ENCODE peak calls at places on chromosomes 1 and 21, in seven cellular contexts. One of them, this sample, is unnamed.

GRCh38 chr1:208357663-208358507 is 113.7 kb upstream of the PLXNA2 start:
- DNase-seq in SK-N-SH: no peak
- DNase-seq in left lung: no peak
- DNase-seq in fibroblast of mammary gland: no peak
- DNase-seq in T-helper 2 cell: no peak
- DNase-seq in EH: no peak
- DNase-seq in activated CD8-positive, alpha-beta memory T cell treated with anti-CD3 and anti-CD28 coated beads for 24 hours: no peak
- DNase-seq in this sample: no peak

GRCh38 chr1:204390731-204391466 is 20.7 kb downstream of the PPP1R15B start:
- DNase-seq in left lung: no peak
- DNase-seq in activated CD8-positive, alpha-beta memory T cell treated with anti-CD3 and anti-CD28 coated beads for 24 hours: no peak
- DNase-seq in EH: no peak
- DNase-seq in T-helper 2 cell: no peak
- DNase-seq in SK-N-SH: no peak
- DNase-seq in fibroblast of mammary gland: no peak
- DNase-seq in this sample: no peak

GRCh38 chr1:40630488-40631223 is 34.8 kb downstream of the RIMS3 start:
- DNase-seq in left lung: no peak
- DNase-seq in fibroblast of mammary gland: peak
- DNase-seq in EH: peak
- DNase-seq in T-helper 2 cell: no peak
- DNase-seq in activated CD8-positive, alpha-beta memory T cell treated with anti-CD3 and anti-CD28 coated beads for 24 hours: no peak
- DNase-seq in SK-N-SH: peak
- DNase-seq in this sample: peak

GRCh38 chr1:17112496-17113236 is 6.6 kb downstream of the PADI2 start:
- DNase-seq in left lung: no peak
- DNase-seq in SK-N-SH: no peak
- DNase-seq in activated CD8-positive, alpha-beta memory T cell treated with anti-CD3 and anti-CD28 coated beads for 24 hours: no peak
- DNase-seq in EH: no peak
- DNase-seq in T-helper 2 cell: no peak
- DNase-seq in fibroblast of mammary gland: no peak
- DNase-seq in this sample: no peak

GRCh38 chr1:211371406-211372105 is 44.9 kb downstream of the TRAF5 start:
- DNase-seq in activated CD8-positive, alpha-beta memory T cell treated with anti-CD3 and anti-CD28 coated beads for 24 hours: no peak
- DNase-seq in SK-N-SH: no peak
- DNase-seq in T-helper 2 cell: no peak
- DNase-seq in left lung: no peak
- DNase-seq in fibroblast of mammary gland: peak
- DNase-seq in EH: peak
- DNase-seq in this sample: no peak

GRCh38 chr21:45393833-45394638 is 10.9 kb upstream of the COL18A1 start:
- DNase-seq in T-helper 2 cell: no peak
- DNase-seq in SK-N-SH: no peak
- DNase-seq in fibroblast of mammary gland: no peak
- DNase-seq in left lung: peak
- DNase-seq in activated CD8-positive, alpha-beta memory T cell treated with anti-CD3 and anti-CD28 coated beads for 24 hours: no peak
- DNase-seq in EH: no peak
- DNase-seq in this sample: peak

GRCh38 chr21:15731243-15731613 is 1.4 kb downstream of the USP25 start:
- DNase-seq in left lung: no peak
- DNase-seq in SK-N-SH: no peak
- DNase-seq in activated CD8-positive, alpha-beta memory T cell treated with anti-CD3 and anti-CD28 coated beads for 24 hours: no peak
- DNase-seq in EH: no peak
- DNase-seq in fibroblast of mammary gland: peak
- DNase-seq in T-helper 2 cell: no peak
- DNase-seq in this sample: no peak

GRCh38 chr1:201112173-201112731 is at the start of gene CACNA1S:
- DNase-seq in SK-N-SH: no peak
- DNase-seq in activated CD8-positive, alpha-beta memory T cell treated with anti-CD3 and anti-CD28 coated beads for 24 hours: no peak
- DNase-seq in fibroblast of mammary gland: no peak
- DNase-seq in EH: no peak
- DNase-seq in left lung: no peak
- DNase-seq in T-helper 2 cell: no peak
- DNase-seq in this sample: no peak

GRCh38 chr1:119783354-119784126 is 14.8 kb upstream of the HMGCS2 start:
- DNase-seq in left lung: no peak
- DNase-seq in T-helper 2 cell: no peak
- DNase-seq in EH: peak
- DNase-seq in activated CD8-positive, alpha-beta memory T cell treated with anti-CD3 and anti-CD28 coated beads for 24 hours: no peak
- DNase-seq in SK-N-SH: no peak
- DNase-seq in fibroblast of mammary gland: peak
- DNase-seq in this sample: no peak

GRCh38 chr1:162726539-162726938 is 64.0 kb upstream of the HSD17B7 start:
- DNase-seq in SK-N-SH: no peak
- DNase-seq in T-helper 2 cell: no peak
- DNase-seq in activated CD8-positive, alpha-beta memory T cell treated with anti-CD3 and anti-CD28 coated beads for 24 hours: no peak
- DNase-seq in left lung: no peak
- DNase-seq in fibroblast of mammary gland: no peak
- DNase-seq in EH: no peak
- DNase-seq in this sample: no peak

GRCh38 chr21:45386728-45387371 is 18.1 kb upstream of the COL18A1 start:
- DNase-seq in EH: peak
- DNase-seq in activated CD8-positive, alpha-beta memory T cell treated with anti-CD3 and anti-CD28 coated beads for 24 hours: no peak
- DNase-seq in SK-N-SH: peak
- DNase-seq in T-helper 2 cell: no peak
- DNase-seq in left lung: peak
- DNase-seq in fibroblast of mammary gland: peak
- DNase-seq in this sample: peak

GRCh38 chr1:200429221-200429751 is 19.4 kb upstream of the ZNF281 start:
- DNase-seq in fibroblast of mammary gland: peak
- DNase-seq in left lung: no peak
- DNase-seq in T-helper 2 cell: no peak
- DNase-seq in activated CD8-positive, alpha-beta memory T cell treated with anti-CD3 and anti-CD28 coated beads for 24 hours: no peak
- DNase-seq in EH: peak
- DNase-seq in SK-N-SH: no peak
- DNase-seq in this sample: no peak

GRCh38 chr1:29196863-29197589 is 15.3 kb upstream of the SRSF4 start:
- DNase-seq in SK-N-SH: no peak
- DNase-seq in activated CD8-positive, alpha-beta memory T cell treated with anti-CD3 and anti-CD28 coated beads for 24 hours: no peak
- DNase-seq in left lung: no peak
- DNase-seq in T-helper 2 cell: no peak
- DNase-seq in fibroblast of mammary gland: peak
- DNase-seq in EH: peak
- DNase-seq in this sample: no peak

GRCh38 chr1:178540646-178541045 is 27.7 kb downstream of the TEX35 start:
- DNase-seq in fibroblast of mammary gland: peak
- DNase-seq in left lung: no peak
- DNase-seq in EH: peak
- DNase-seq in T-helper 2 cell: no peak
- DNase-seq in SK-N-SH: no peak
- DNase-seq in activated CD8-positive, alpha-beta memory T cell treated with anti-CD3 and anti-CD28 coated beads for 24 hours: no peak
- DNase-seq in this sample: no peak

GRCh38 chr1:172895050-172895460 is 155.7 kb downstream of the TNFSF18 start:
- DNase-seq in T-helper 2 cell: no peak
- DNase-seq in fibroblast of mammary gland: peak
- DNase-seq in SK-N-SH: no peak
- DNase-seq in EH: peak
- DNase-seq in left lung: no peak
- DNase-seq in activated CD8-positive, alpha-beta memory T cell treated with anti-CD3 and anti-CD28 coated beads for 24 hours: no peak
- DNase-seq in this sample: no peak

GRCh38 chr21:44333701-44334636 is 5.2 kb downstream of the CFAP410 start:
- DNase-seq in T-helper 2 cell: no peak
- DNase-seq in activated CD8-positive, alpha-beta memory T cell treated with anti-CD3 and anti-CD28 coated beads for 24 hours: no peak
- DNase-seq in SK-N-SH: no peak
- DNase-seq in fibroblast of mammary gland: no peak
- DNase-seq in EH: no peak
- DNase-seq in left lung: peak
- DNase-seq in this sample: no peak

GRCh38 chr1:41495171-41495948 is 10.9 kb upstream of the EDN2 start:
- DNase-seq in fibroblast of mammary gland: no peak
- DNase-seq in SK-N-SH: no peak
- DNase-seq in EH: peak
- DNase-seq in T-helper 2 cell: no peak
- DNase-seq in activated CD8-positive, alpha-beta memory T cell treated with anti-CD3 and anti-CD28 coated beads for 24 hours: no peak
- DNase-seq in left lung: peak
- DNase-seq in this sample: no peak

GRCh38 chr1:9406111-9406510 is 113.4 kb downstream of the SPSB1 start:
- DNase-seq in EH: no peak
- DNase-seq in T-helper 2 cell: no peak
- DNase-seq in SK-N-SH: no peak
- DNase-seq in fibroblast of mammary gland: no peak
- DNase-seq in left lung: no peak
- DNase-seq in activated CD8-positive, alpha-beta memory T cell treated with anti-CD3 and anti-CD28 coated beads for 24 hours: no peak
- DNase-seq in this sample: no peak

GRCh38 chr1:112675728-112676381 is 1.4 kb downstream of the MOV10 start:
- DNase-seq in fibroblast of mammary gland: no peak
- DNase-seq in T-helper 2 cell: no peak
- DNase-seq in activated CD8-positive, alpha-beta memory T cell treated with anti-CD3 and anti-CD28 coated beads for 24 hours: no peak
- DNase-seq in EH: peak
- DNase-seq in left lung: no peak
- DNase-seq in SK-N-SH: no peak
- DNase-seq in this sample: no peak

GRCh38 chr1:155294520-155295182 is 6.6 kb downstream of the PKLR start:
- DNase-seq in T-helper 2 cell: no peak
- DNase-seq in activated CD8-positive, alpha-beta memory T cell treated with anti-CD3 and anti-CD28 coated beads for 24 hours: no peak
- DNase-seq in left lung: no peak
- DNase-seq in EH: no peak
- DNase-seq in fibroblast of mammary gland: no peak
- DNase-seq in SK-N-SH: no peak
- DNase-seq in this sample: no peak

GRCh38 chr21:39781331-39781730 is 36.3 kb downstream of the IGSF5 start:
- DNase-seq in SK-N-SH: no peak
- DNase-seq in activated CD8-positive, alpha-beta memory T cell treated with anti-CD3 and anti-CD28 coated beads for 24 hours: no peak
- DNase-seq in left lung: no peak
- DNase-seq in fibroblast of mammary gland: no peak
- DNase-seq in EH: no peak
- DNase-seq in T-helper 2 cell: no peak
- DNase-seq in this sample: no peak